ENCODE peak calls at places on chromosomes 6 and 20, in seven cellular contexts. I is naive thymus-derived CD4-positive, alpha-beta T cell; O is stomach; R is NCI-H1417; J is KG1; T is K562; Q is Kasumi-1. B is an unnamed sample.

GRCh38 chr6:365835-366234 is 25.7 kb upstream of the IRF4 start:
- DNase-seq in J (no peak), Q (no peak), R (no peak), T (no peak), I (no peak), O (no peak), B (no peak)

GRCh38 chr6:119027465-119027864 is 51.0 kb downstream of the FAM184A start:
- DNase-seq in I (no peak), J (no peak), Q (no peak), R (no peak), T (no peak), O (no peak), B (no peak)

GRCh38 chr6:133242761-133243590 is 1.8 kb downstream of the EYA4 start:
- DNase-seq in I (no peak), R (peak), O (no peak), T (no peak), J (peak), Q (no peak), B (no peak)

GRCh38 chr6:169589293-169589692 is 112.5 kb downstream of the WDR27 start:
- DNase-seq in O (no peak), J (no peak), Q (no peak), T (no peak), R (peak), I (peak), B (peak)

GRCh38 chr6:157528931-157529653 is 148.1 kb downstream of the ZDHHC14 start:
- DNase-seq in J (no peak), R (peak), I (no peak), Q (no peak), O (no peak), T (no peak), B (no peak)

GRCh38 chr6:106924699-106925523 is 49.6 kb downstream of the CD24 start:
- DNase-seq in T (no peak), J (no peak), R (no peak), Q (no peak), O (peak), I (no peak), B (no peak)

GRCh38 chr20:2108987-2109386 is 7.4 kb downstream of the STK35 start:
- DNase-seq in O (no peak), I (no peak), T (no peak), J (no peak), Q (no peak), R (no peak), B (no peak)

GRCh38 chr6:135870722-135871121 is 19.2 kb downstream of the PDE7B start:
- DNase-seq in Q (no peak), T (no peak), R (no peak), I (no peak), O (no peak), J (no peak), B (no peak)

GRCh38 chr6:131736010-131736409 is 25.2 kb upstream of the CTAGE9 start:
- DNase-seq in I (no peak), T (no peak), Q (no peak), J (no peak), O (no peak), R (peak), B (no peak)

GRCh38 chr20:41358717-41359116 is 7.9 kb downstream of the EMILIN3 start:
- DNase-seq in I (no peak), J (no peak), T (no peak), O (no peak), Q (no peak), R (no peak), B (no peak)

GRCh38 chr20:50251992-50252491 is 61.4 kb downstream of the CEBPB start:
- DNase-seq in Q (no peak), J (no peak), T (no peak), R (no peak), I (no peak), O (no peak), B (no peak)

GRCh38 chr6:166025149-166025898 is 142.3 kb downstream of the TBXT start:
- DNase-seq in O (no peak), J (no peak), T (no peak), R (no peak), Q (no peak), I (no peak), B (no peak)

GRCh38 chr20:63884506-63885263 is 10.2 kb upstream of the DNAJC5 start:
- DNase-seq in J (no peak), I (no peak), T (no peak), Q (no peak), R (no peak), O (peak), B (no peak)

GRCh38 chr6:33208089-33208967 is at the start of gene RING1:
- DNase-seq in O (peak), T (peak), Q (peak), I (peak), J (peak), R (peak), B (peak)

GRCh38 chr6:110530671-110531070 is 54.3 kb upstream of the SLC22A16 start:
- DNase-seq in Q (no peak), R (no peak), T (no peak), I (no peak), O (no peak), J (no peak), B (no peak)

GRCh38 chr6:1840491-1841121 is 230.9 kb downstream of the FOXC1 start:
- DNase-seq in R (no peak), I (no peak), J (no peak), T (no peak), Q (no peak), O (no peak), B (no peak)

GRCh38 chr6:166112580-166112979 is 55.1 kb downstream of the TBXT start:
- DNase-seq in Q (no peak), I (no peak), O (no peak), T (no peak), J (no peak), R (peak), B (peak)

GRCh38 chr6:44452725-44453124 is 65.2 kb downstream of the CDC5L start:
- DNase-seq in Q (no peak), R (no peak), I (no peak), T (no peak), O (no peak), J (no peak), B (no peak)

B was measured in NCI-H774.